ENCODE peak calls at places on chromosome 13, in six cellular contexts. S is HCT116, Y is SK-N-SH, V is GM23248, H is PC-3, F is GM23338. X is an unnamed sample.

GRCh38 chr13:42747399-42747873 is 33.9 kb upstream of the FAM216B start:
- DNase-seq in S (no peak), Y (no peak), V (peak), H (peak), F (no peak), X (no peak)

GRCh38 chr13:85140192-85140591 is 659.0 kb downstream of the SLITRK6 start:
- DNase-seq in S (no peak), Y (no peak), V (no peak), H (peak), F (peak), X (no peak)

GRCh38 chr13:73572824-73573223 is 514.0 kb downstream of the KLF5 start:
- DNase-seq in S (no peak), Y (no peak), V (no peak), H (no peak), F (no peak), X (no peak)

GRCh38 chr13:38166121-38166520 is 183.5 kb upstream of the UFM1 start:
- DNase-seq in S (no peak), Y (no peak), V (peak), H (no peak), F (no peak), X (no peak)

GRCh38 chr13:33328691-33329090 is 43.1 kb upstream of the STARD13 start:
- DNase-seq in S (no peak), Y (peak), V (no peak), H (no peak), F (no peak), X (no peak)

GRCh38 chr13:29621841-29622240 is 26.4 kb upstream of the SLC7A1 start:
- DNase-seq in S (no peak), Y (no peak), V (peak), H (no peak), F (no peak), X (no peak)

GRCh38 chr13:76792680-76793334 is 93.4 kb downstream of the KCTD12 start:
- DNase-seq in S (no peak), Y (no peak), V (peak), H (peak), F (no peak), X (no peak)

GRCh38 chr13:75468098-75468497 is 13.9 kb downstream of the TBC1D4 start:
- DNase-seq in S (no peak), Y (no peak), V (peak), H (no peak), F (no peak), X (no peak)

GRCh38 chr13:40665754-40666057 is 735 bp downstream of the FOXO1 start:
- DNase-seq in S (no peak), Y (peak), V (peak), H (peak), F (no peak), X (no peak)

GRCh38 chr13:111629933-111630332 is 309.5 kb downstream of the TEX29 start:
- DNase-seq in S (no peak), Y (no peak), V (no peak), H (no peak), F (no peak), X (peak)
- TF ChIP-seq EZH2phosphoT487 in S (no peak), Y (no peak), V (no peak), H (no peak), F (no peak), X (no peak)

DNA sequence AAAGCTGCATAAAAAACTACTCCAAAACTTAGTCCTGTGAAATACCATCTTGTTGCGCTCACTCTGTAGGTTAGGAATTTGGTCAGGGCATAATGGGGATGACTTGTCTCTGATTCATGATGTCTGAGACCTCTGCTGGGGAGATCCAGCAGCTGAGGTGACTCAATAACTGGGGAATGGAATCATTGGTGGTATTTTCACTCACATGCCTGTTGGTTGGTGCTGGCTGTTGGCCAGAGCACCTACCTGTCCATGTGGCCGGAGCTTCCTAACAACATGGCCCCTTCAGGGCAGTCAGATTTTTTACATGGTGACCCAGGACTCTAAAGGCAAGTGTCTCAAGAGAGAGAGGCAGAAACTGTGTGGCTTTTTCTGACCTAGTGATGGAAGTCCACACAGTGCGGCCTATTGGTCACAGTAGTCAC is 7.4 kb upstream of the ESD start:
- DNase-seq in S (peak), Y (no peak), V (peak), H (peak), F (no peak), X (no peak)
- TF ChIP-seq EZH2phosphoT487 in S (no peak), Y (no peak), V (no peak), H (no peak), F (no peak), X (no peak)

GRCh38 chr13:94664889-94665288 is 47.5 kb downstream of the SOX21 start:
- DNase-seq in S (no peak), Y (no peak), V (no peak), H (no peak), F (no peak), X (no peak)
- TF ChIP-seq EZH2phosphoT487 in S (no peak), Y (no peak), V (no peak), H (no peak), F (no peak), X (no peak)

GRCh38 chr13:21203132-21203531 is 26.7 kb downstream of the MRPL57 start:
- DNase-seq in S (no peak), Y (no peak), V (no peak), H (peak), F (no peak), X (no peak)

GRCh38 chr13:21212138-21212775 is 35.8 kb downstream of the MRPL57 start:
- DNase-seq in S (no peak), Y (no peak), V (no peak), H (no peak), F (no peak), X (no peak)

DNA sequence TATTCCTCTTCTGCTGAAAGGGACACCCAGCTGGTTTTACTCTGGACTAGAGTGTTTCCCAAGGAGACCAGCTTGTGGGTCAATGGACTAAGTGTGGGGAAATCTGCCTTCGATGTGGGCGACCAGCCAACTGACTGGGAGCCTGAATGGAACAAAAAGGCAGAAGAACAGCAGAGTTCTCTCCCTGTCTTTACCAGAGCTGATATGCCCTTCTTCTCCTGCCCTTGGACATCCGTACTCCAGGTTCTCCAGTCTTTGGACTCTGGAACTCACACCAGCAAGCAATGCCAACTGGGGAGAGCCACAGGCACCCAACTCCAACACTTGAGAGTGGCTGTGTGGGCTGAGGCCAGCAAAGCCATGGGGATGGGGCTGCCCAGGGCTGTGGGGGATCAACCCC is 32.3 kb downstream of the MRPL57 start:
- DNase-seq in S (no peak), Y (no peak), V (no peak), H (no peak), F (no peak), X (no peak)
- TF ChIP-seq EZH2phosphoT487 in S (no peak), Y (no peak), V (no peak), H (no peak), F (no peak), X (no peak)

X was measured in neural progenitor cell.